ENCODE peak calls at places on chromosomes 11 and 22, in six cellular contexts. F, Q, Y, W, V and E are unnamed samples.

GRCh38 chr11:67429038-67429668 is 859 bp downstream of the RPS6KB2 start:
- DNase-seq in F (no peak), Q (no peak), Y (no peak), W (no peak), V (no peak), E (no peak)

GRCh38 chr11:105100206-105100605 is 39.4 kb downstream of the CARD18 start:
- DNase-seq in F (no peak), Q (no peak), Y (peak; percentile 51), W (no peak), V (no peak), E (no peak)

GRCh38 chr11:23257088-23257487 is 396.8 kb upstream of the CCDC179 start:
- DNase-seq in F (no peak), Q (no peak), Y (no peak), W (no peak), V (no peak), E (no peak)

GRCh38 chr11:80783561-80783960 is 1342.7 kb upstream of the TENM4 start:
- DNase-seq in F (no peak), Q (no peak), Y (peak; percentile 58), W (no peak), V (no peak), E (no peak)

GRCh38 chr22:37701121-37701786 is 4.4 kb downstream of the TRIOBP start:
- DNase-seq in F (no peak), Q (no peak), Y (peak; percentile 20), W (no peak), V (no peak), E (no peak)

GRCh38 chr11:79116600-79116999 is 324.2 kb downstream of the TENM4 start:
- DNase-seq in F (no peak), Q (no peak), Y (no peak), W (no peak), V (no peak), E (no peak)

GRCh38 chr22:22061085-22062077 is 78.8 kb upstream of the TOP3B start:
- DNase-seq in F (peak; percentile 86), Q (peak; percentile 8), Y (no peak), W (no peak), V (no peak), E (peak; percentile 92)

GRCh38 chr11:6410695-6411430 is 8.0 kb downstream of the APBB1 start:
- DNase-seq in F (no peak), Q (no peak), Y (no peak), W (no peak), V (no peak), E (no peak)

GRCh38 chr11:84828616-84829015 is 798.5 kb downstream of the DLG2 start:
- DNase-seq in F (no peak), Q (no peak), Y (no peak), W (no peak), V (no peak), E (no peak)

GRCh38 chr11:68454767-68455166 is 5.8 kb upstream of the PPP6R3 start:
- DNase-seq in F (no peak), Q (no peak), Y (no peak), W (no peak), V (peak; percentile 21), E (no peak)

GRCh38 chr11:66976048-66976467 is 954 bp downstream of the C11orf86 start:
- DNase-seq in F (peak; percentile 37), Q (no peak), Y (peak; percentile 51), W (peak; percentile 79), V (peak; percentile 76), E (peak; percentile 68)

GRCh38 chr22:49930128-49930527 is 11.7 kb downstream of the CRELD2 start:
- DNase-seq in F (no peak), Q (no peak), Y (no peak), W (no peak), V (no peak), E (no peak)

GRCh38 chr11:1295086-1295485 is 14.3 kb downstream of the TOLLIP start:
- DNase-seq in F (no peak), Q (no peak), Y (no peak), W (no peak), V (no peak), E (no peak)

GRCh38 chr22:17284917-17285316 is 65.7 kb upstream of the ADA2 start:
- DNase-seq in F (no peak), Q (no peak), Y (no peak), W (no peak), V (no peak), E (no peak)
- H2AFZ ChIP-seq in F (no peak overlapping the region), Q (no peak overlapping the region), Y (no peak overlapping the region), W (no peak overlapping the region), V (peak overlapping the region; percentile 63), E (no peak overlapping the region)

DNA sequence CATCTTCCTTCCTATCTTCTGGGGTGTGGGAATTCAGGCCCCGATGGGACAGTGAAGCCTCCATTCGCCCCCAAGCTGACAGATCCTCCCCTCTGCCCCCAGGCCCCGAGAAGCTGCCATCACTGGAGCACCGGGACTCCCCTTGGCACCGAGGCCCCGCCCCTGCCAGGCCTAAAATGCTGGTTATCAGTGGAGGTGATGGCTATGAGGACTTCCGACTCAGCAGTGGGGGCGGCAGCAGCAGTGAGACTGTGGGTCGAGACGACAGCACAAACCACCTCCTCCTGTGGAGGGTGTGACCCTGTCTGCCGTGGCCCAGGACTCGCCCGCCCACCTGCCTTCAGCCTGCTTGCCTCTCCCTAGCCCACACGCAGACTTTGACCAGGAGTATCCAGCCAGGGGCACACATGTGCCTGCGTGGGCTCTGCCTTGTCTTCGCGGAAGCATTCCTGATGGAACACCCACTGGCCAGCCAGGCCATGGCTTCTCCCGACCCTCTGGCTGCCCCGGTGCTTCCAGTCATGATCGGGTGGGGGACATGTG is 8.6 kb upstream of the RELT start:
- DNase-seq in F (no peak), Q (no peak), Y (no peak), W (no peak), V (no peak), E (no peak)
- H3K4me1 ChIP-seq in F (no peaks in the 10 kb centered on the region), Q (no peaks in the 10 kb centered on the region), Y (peaks cover 15% of the 10 kb centered on the region), W (no peaks in the 10 kb centered on the region), V (no peaks in the 10 kb centered on the region), E (peaks cover 12% of the 10 kb centered on the region)

GRCh38 chr11:86812981-86813380 is 12.6 kb downstream of the PRSS23 start:
- DNase-seq in F (no peak), Q (no peak), Y (no peak), W (no peak), V (no peak), E (no peak)

GRCh38 chr11:86814775-86815174 is 14.4 kb downstream of the PRSS23 start:
- DNase-seq in F (peak; percentile 59), Q (no peak), Y (peak; percentile 46), W (no peak), V (no peak), E (no peak)

GRCh38 chr11:86815726-86816125 is 15.4 kb downstream of the PRSS23 start:
- DNase-seq in F (no peak), Q (no peak), Y (no peak), W (no peak), V (no peak), E (no peak)

GRCh38 chr11:86816251-86816726 is 15.9 kb downstream of the PRSS23 start:
- DNase-seq in F (peak; percentile 62), Q (no peak), Y (peak; percentile 93), W (no peak), V (no peak), E (no peak)

DNA sequence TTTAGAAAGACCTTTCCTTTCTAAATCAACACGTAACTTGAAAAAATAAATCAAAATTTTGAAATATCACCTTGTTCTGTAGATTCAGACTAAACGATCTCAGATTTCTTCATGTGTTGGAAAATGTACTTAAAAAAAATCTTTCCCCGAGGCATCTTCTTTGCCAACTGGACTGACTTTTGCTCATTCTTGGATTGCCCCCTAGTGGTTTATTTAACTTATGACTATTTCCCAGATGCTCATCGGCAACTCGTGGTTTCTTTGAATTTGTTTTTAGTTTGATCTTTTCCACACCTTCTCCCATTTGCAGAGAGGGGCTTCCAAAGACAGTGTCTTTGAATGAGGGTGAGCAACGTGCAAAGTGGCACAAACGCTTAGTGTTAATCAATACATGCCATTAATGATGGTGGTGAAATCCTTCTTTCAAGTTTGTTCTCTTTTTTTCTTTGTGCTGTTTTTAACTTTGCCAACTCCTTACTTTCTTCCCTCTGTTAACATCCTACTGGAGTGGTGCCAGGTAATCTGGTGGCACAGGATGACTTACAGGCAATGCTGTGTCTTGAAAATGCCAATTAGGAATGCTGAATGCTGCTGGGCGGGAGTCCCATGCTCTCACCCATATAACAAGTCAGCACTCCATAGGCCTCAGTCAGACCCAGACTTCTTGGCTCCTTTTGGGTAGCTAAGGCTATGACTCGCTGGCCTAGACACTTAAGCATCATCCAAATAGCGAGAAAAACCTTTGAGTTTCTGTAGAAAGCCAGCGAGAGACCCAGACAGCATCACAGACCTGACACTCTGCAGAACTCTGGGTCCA is 18.3 kb downstream of the PRSS23 start:
- DNase-seq in F (peak; percentile 88), Q (peak; percentile 52), Y (peak; percentile 84), W (peak; percentile 60), V (peak; percentile 73), E (peak; percentile 93)
- H3K79me2 ChIP-seq in F (no peaks in the 10 kb centered on the region), Q (no peaks in the 10 kb centered on the region), Y (peaks cover 16% of the 10 kb centered on the region), W (no peaks in the 10 kb centered on the region), V (peaks cover 10% of the 10 kb centered on the region), E (no peaks in the 10 kb centered on the region)

GRCh38 chr22:36198936-36199616 is 2.5 kb downstream of the APOL4 start:
- DNase-seq in F (no peak), Q (no peak), Y (no peak), W (no peak), V (no peak), E (no peak)
- H2AFZ ChIP-seq in F (no peak overlapping the region), Q (no peak overlapping the region), Y (no peak overlapping the region), W (no peak overlapping the region), V (no peak overlapping the region), E (no peak overlapping the region)

GRCh38 chr11:57501951-57502350 is 13.6 kb downstream of the SLC43A1 start:
- DNase-seq in F (peak; percentile 8), Q (no peak), Y (no peak), W (no peak), V (no peak), E (no peak)
- H3K4me1 ChIP-seq in F (peaks cover 7% of the 10 kb centered on the region), Q (peaks cover 9% of the 10 kb centered on the region), Y (peaks cover 7% of the 10 kb centered on the region), W (peaks cover 16% of the 10 kb centered on the region), V (no peaks in the 10 kb centered on the region), E (no peaks in the 10 kb centered on the region)

DNA sequence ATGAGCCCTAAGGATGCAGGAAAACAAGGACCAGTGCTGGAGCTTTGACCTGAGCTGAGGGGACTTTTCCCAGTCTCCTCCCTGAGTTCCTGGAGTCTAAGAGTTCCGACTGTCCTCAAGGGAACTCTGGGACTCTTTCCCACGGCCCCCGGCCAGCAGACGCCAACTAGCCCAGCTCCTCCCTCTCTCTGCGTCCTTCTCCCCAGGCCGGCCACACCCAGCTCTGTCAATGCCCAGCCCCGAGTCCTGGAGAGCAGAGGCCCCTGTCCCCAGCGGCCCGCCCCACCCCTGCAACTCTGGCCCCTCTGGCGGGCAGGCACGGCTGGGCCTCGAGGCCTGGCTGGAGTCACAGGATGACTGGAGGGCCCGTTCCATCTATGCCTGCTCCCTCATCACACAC is 29.8 kb downstream of the NECTIN1 start:
- DNase-seq in F (peak; percentile 51), Q (no peak), Y (no peak), W (no peak), V (no peak), E (no peak)
- H3K79me2 ChIP-seq in F (no peaks in the 10 kb centered on the region), Q (peaks cover 23% of the 10 kb centered on the region), Y (no peaks in the 10 kb centered on the region), W (no peaks in the 10 kb centered on the region), V (peaks cover 97% of the 10 kb centered on the region), E (no peaks in the 10 kb centered on the region)

GRCh38 chr11:103887001-103887680 is 149.3 kb upstream of the DDI1 start:
- DNase-seq in F (no peak), Q (no peak), Y (no peak), W (no peak), V (no peak), E (peak; percentile 99)
- H2AFZ ChIP-seq in F (no peak overlapping the region), Q (no peak overlapping the region), Y (no peak overlapping the region), W (no peak overlapping the region), V (no peak overlapping the region), E (no peak overlapping the region)